ENCODE peak calls at places on chromosomes 12 and 14, in four cellular contexts. D is Peyer's patch, K is A549, Q is aorta. H is an unnamed sample.

GRCh38 chr12:6172086-6172485 is 28.1 kb upstream of the CD9 start:
- DNase-seq in D (peak; percentile 26), K (no peak), Q (no peak), H (no peak)

GRCh38 chr12:58513866-58514265 is 406.4 kb downstream of the LRIG3 start:
- DNase-seq in D (no peak), K (no peak), Q (no peak), H (no peak)

GRCh38 chr12:62910549-62911169 is 24.3 kb downstream of the PPM1H start:
- DNase-seq in D (no peak), K (no peak), Q (no peak), H (no peak)

GRCh38 chr12:87428701-87429277 is 600.4 kb downstream of the C12orf50 start:
- DNase-seq in D (no peak), K (no peak), Q (no peak), H (peak; percentile 14)

GRCh38 chr12:68358532-68359485 is 26.6 kb upstream of the MDM1 start:
- DNase-seq in D (peak; percentile 82), K (peak; percentile 88), Q (no peak), H (no peak)

GRCh38 chr14:53093206-53093605 is 59.9 kb downstream of the DDHD1 start:
- DNase-seq in D (no peak), K (no peak), Q (no peak), H (no peak)

GRCh38 chr12:6367065-6367968 is 8.0 kb downstream of the SCNN1A start:
- DNase-seq in D (peak; percentile 64), K (peak; percentile 77), Q (peak; percentile 56), H (no peak)

GRCh38 chr14:54609576-54609975 is 42.6 kb downstream of the SAMD4A start:
- DNase-seq in D (no peak), K (no peak), Q (no peak), H (no peak)

GRCh38 chr14:36807727-36808126 is 146.1 kb downstream of the PAX9 start:
- DNase-seq in D (no peak), K (no peak), Q (no peak), H (no peak)

GRCh38 chr12:40726366-40726765 is 34.1 kb downstream of the CNTN1 start:
- DNase-seq in D (no peak), K (no peak), Q (no peak), H (no peak)

GRCh38 chr12:117182866-117183265 is 7.4 kb downstream of the FBXO21 start:
- DNase-seq in D (peak; percentile 33), K (no peak), Q (no peak), H (no peak)

GRCh38 chr12:4506870-4507269 is 31.8 kb upstream of the RAD51AP1 start:
- DNase-seq in D (no peak), K (no peak), Q (no peak), H (peak; percentile 14)

GRCh38 chr12:54649825-54650224 is 1.7 kb upstream of the DCD start:
- DNase-seq in D (no peak), K (no peak), Q (no peak), H (no peak)

GRCh38 chr12:20946732-20947131 is 136.2 kb downstream of the SLCO1B3 start:
- DNase-seq in D (peak; percentile 46), K (peak; percentile 51), Q (no peak), H (no peak)

GRCh38 chr12:76035045-76035444 is 3.5 kb upstream of the PHLDA1 start:
- DNase-seq in D (no peak), K (no peak), Q (no peak), H (no peak)

GRCh38 chr14:51652168-51653095 is 722 bp downstream of the FRMD6 start:
- DNase-seq in D (peak; percentile 57), K (no peak), Q (peak; percentile 90), H (no peak)

GRCh38 chr14:20503905-20504304 is 1.4 kb upstream of the RNASE10 start:
- DNase-seq in D (no peak), K (no peak), Q (no peak), H (no peak)

GRCh38 chr12:2294651-2295475 is 242.1 kb downstream of the CACNA1C start:
- DNase-seq in D (no peak), K (no peak), Q (no peak), H (no peak)

GRCh38 chr12:124433906-124434305 is 133.5 kb downstream of the NCOR2 start:
- DNase-seq in D (no peak), K (no peak), Q (no peak), H (no peak)
- H3K27ac ChIP-seq in D (no peak overlapping the region), K (no peak overlapping the region), Q (no peak overlapping the region), H (no peak overlapping the region)

GRCh38 chr14:73476451-73476905 is 14.3 kb upstream of the RIOX1 start:
- DNase-seq in D (no peak), K (no peak), Q (no peak), H (no peak)
- H3K27ac ChIP-seq in D (no peak overlapping the region), K (no peak overlapping the region), Q (no peak overlapping the region), H (no peak overlapping the region)

DNA sequence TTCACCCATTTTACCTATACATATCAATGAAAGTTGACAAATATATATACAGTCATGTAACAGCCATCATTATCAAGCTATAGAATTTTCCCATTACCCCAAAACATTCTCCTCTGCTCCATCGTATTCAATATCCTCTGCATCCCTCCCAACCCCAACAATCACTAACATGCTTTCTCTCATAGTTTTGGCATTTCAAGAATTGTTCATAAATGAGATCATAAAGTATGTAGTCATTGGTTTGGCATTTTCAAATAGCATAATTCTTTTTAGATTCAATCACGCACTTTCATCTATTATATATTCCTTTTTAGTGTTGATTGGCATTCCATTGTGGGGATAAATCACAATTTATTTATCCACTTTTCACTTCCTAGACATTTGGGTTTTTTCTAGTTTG is 866.0 kb upstream of the TMEM132C start:
- DNase-seq in D (no peak), K (no peak), Q (no peak), H (no peak)
- H3K27ac ChIP-seq in D (no peak overlapping the region), K (no peak overlapping the region), Q (no peak overlapping the region), H (no peak overlapping the region)

GRCh38 chr12:111035578-111036301 is 115.4 kb upstream of the MYL2 start:
- DNase-seq in D (no peak), K (no peak), Q (no peak), H (no peak)

GRCh38 chr12:111031956-111032919 is 111.9 kb upstream of the MYL2 start:
- DNase-seq in D (no peak), K (no peak), Q (no peak), H (no peak)

GRCh38 chr12:111034911-111035577 is 114.7 kb upstream of the MYL2 start:
- DNase-seq in D (no peak), K (peak; percentile 29), Q (no peak), H (no peak)

GRCh38 chr12:111033281-111034147 is 113.1 kb upstream of the MYL2 start:
- DNase-seq in D (no peak), K (no peak), Q (no peak), H (no peak)

GRCh38 chr12:111034148-111034910 is 114.0 kb upstream of the MYL2 start:
- DNase-seq in D (no peak), K (no peak), Q (no peak), H (no peak)
- H3K27ac ChIP-seq in D (no peak within 1 kb of the TSS), K (peak within 1 kb of the TSS; percentile 70), Q (no peak within 1 kb of the TSS), H (no peak within 1 kb of the TSS)

GRCh38 chr12:113854385-113855136 is 111.6 kb downstream of the RBM19 start:
- DNase-seq in D (no peak), K (no peak), Q (no peak), H (no peak)

GRCh38 chr12:113855998-113856397 is 110.1 kb downstream of the RBM19 start:
- DNase-seq in D (no peak), K (no peak), Q (no peak), H (no peak)

GRCh38 chr12:113852695-113853490 is 113.2 kb downstream of the RBM19 start:
- DNase-seq in D (no peak), K (no peak), Q (no peak), H (no peak)

GRCh38 chr12:113852273-113852672 is 113.9 kb downstream of the RBM19 start:
- DNase-seq in D (no peak), K (no peak), Q (no peak), H (no peak)

GRCh38 chr12:113853491-113853890 is 112.6 kb downstream of the RBM19 start:
- DNase-seq in D (no peak), K (no peak), Q (no peak), H (no peak)
- H3K27ac ChIP-seq in D (no peak overlapping the region), K (no peak overlapping the region), Q (no peak overlapping the region), H (no peak overlapping the region)

GRCh38 chr14:68247281-68247680 is 427.7 kb downstream of the RAD51B start:
- DNase-seq in D (no peak), K (no peak), Q (no peak), H (no peak)

GRCh38 chr14:68247867-68248266 is 428.3 kb downstream of the RAD51B start:
- DNase-seq in D (peak; percentile 60), K (peak; percentile 37), Q (no peak), H (no peak)

GRCh38 chr14:68246074-68246980 is 426.7 kb downstream of the RAD51B start:
- DNase-seq in D (no peak), K (no peak), Q (no peak), H (no peak)

GRCh38 chr14:68249534-68250517 is 430.2 kb downstream of the RAD51B start:
- DNase-seq in D (no peak), K (peak; percentile 72), Q (no peak), H (no peak)

GRCh38 chr14:68248481-68249255 is 429.1 kb downstream of the RAD51B start:
- DNase-seq in D (no peak), K (peak; percentile 86), Q (peak; percentile 73), H (no peak)
- H3K27ac ChIP-seq in D (peak overlapping the region; percentile 67), K (peak overlapping the region; percentile 97), Q (peak overlapping the region; percentile 82), H (peak overlapping the region; percentile 37)

GRCh38 chr12:57270966-57271470 is 20.0 kb upstream of the STAC3 start:
- DNase-seq in D (no peak), K (peak; percentile 29), Q (no peak), H (no peak)

GRCh38 chr12:57272337-57273151 is 21.6 kb upstream of the STAC3 start:
- DNase-seq in D (no peak), K (no peak), Q (no peak), H (no peak)

GRCh38 chr12:57266681-57267080 is 15.7 kb upstream of the STAC3 start:
- DNase-seq in D (no peak), K (no peak), Q (no peak), H (no peak)

GRCh38 chr12:57263096-57263495 is 12.1 kb upstream of the STAC3 start:
- DNase-seq in D (no peak), K (no peak), Q (no peak), H (no peak)

DNA sequence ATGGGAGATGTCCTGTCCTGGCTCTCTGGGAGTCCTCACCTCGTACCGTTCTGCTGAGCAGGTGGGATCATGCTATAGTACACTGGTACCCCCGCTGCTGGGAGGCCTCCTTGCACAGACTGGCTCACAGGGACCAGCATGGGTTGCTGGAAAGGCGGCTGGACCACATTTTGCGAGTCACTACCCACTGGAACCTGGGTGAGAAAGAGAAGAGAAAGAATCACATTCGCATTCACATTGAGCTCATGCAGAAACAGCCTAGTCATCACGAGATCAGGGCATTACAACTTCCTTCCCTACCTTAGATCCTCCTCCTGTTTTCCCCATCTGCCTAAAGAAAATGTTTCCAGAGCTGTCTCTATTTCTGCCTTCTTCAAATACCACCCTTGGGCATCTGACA is 17.3 kb upstream of the STAC3 start:
- DNase-seq in D (no peak), K (peak; percentile 19), Q (no peak), H (no peak)
- H3K27ac ChIP-seq in D (no peak overlapping the region), K (peak overlapping the region; percentile 44), Q (no peak overlapping the region), H (peak overlapping the region; percentile 18)

H was measured in epithelial cell of prostate.